ENCODE peak calls at places on chromosome 14, in six cellular contexts. One of them, this sample, is unnamed.

GRCh38 chr14:90091393-90091792 is 29.6 kb downstream of the KCNK13 start:
- DNase-seq in GM12878: no peak
- DNase-seq in HepG2: no peak
- DNase-seq in H1: no peak
- DNase-seq in HCT116: no peak
- DNase-seq in K562: no peak
- DNase-seq in this sample: peak; percentile 72

GRCh38 chr14:81401420-81402122 is 1.4 kb upstream of the STON2 start:
- DNase-seq in HepG2: no peak
- DNase-seq in GM12878: no peak
- DNase-seq in H1: no peak
- DNase-seq in K562: no peak
- DNase-seq in HCT116: peak; percentile 47
- DNase-seq in this sample: no peak

GRCh38 chr14:99662846-99663245 is 17.9 kb downstream of the HHIPL1 start:
- DNase-seq in H1: no peak
- DNase-seq in K562: no peak
- DNase-seq in HepG2: no peak
- DNase-seq in GM12878: no peak
- DNase-seq in HCT116: no peak
- DNase-seq in this sample: no peak

GRCh38 chr14:79342942-79343341 is 868.4 kb downstream of the DIO2 start:
- DNase-seq in K562: no peak
- DNase-seq in HCT116: no peak
- DNase-seq in GM12878: no peak
- DNase-seq in H1: no peak
- DNase-seq in HepG2: no peak
- DNase-seq in this sample: no peak

GRCh38 chr14:85575617-85575898 is 45.6 kb downstream of the FLRT2 start:
- DNase-seq in GM12878: no peak
- DNase-seq in K562: no peak
- DNase-seq in HCT116: no peak
- DNase-seq in HepG2: no peak
- DNase-seq in H1: no peak
- DNase-seq in this sample: no peak

GRCh38 chr14:69719501-69719951 is 47.4 kb upstream of the SRSF5 start:
- DNase-seq in H1: no peak
- DNase-seq in GM12878: no peak
- DNase-seq in HCT116: no peak
- DNase-seq in HepG2: no peak
- DNase-seq in K562: no peak
- DNase-seq in this sample: peak; percentile 78

GRCh38 chr14:61177279-61178225 is 103.6 kb downstream of the TMEM30B start:
- DNase-seq in K562: no peak
- DNase-seq in HCT116: peak; percentile 56
- DNase-seq in GM12878: no peak
- DNase-seq in HepG2: no peak
- DNase-seq in H1: no peak
- DNase-seq in this sample: no peak

GRCh38 chr14:77301103-77301502 is 19.6 kb downstream of the POMT2 start:
- DNase-seq in HepG2: peak; percentile 75
- DNase-seq in GM12878: no peak
- DNase-seq in HCT116: peak; percentile 68
- DNase-seq in H1: peak; percentile 90
- DNase-seq in K562: peak; percentile 48
- DNase-seq in this sample: peak; percentile 74

GRCh38 chr14:34872822-34873590 is 2.2 kb downstream of the BAZ1A start:
- DNase-seq in H1: no peak
- DNase-seq in K562: no peak
- DNase-seq in GM12878: no peak
- DNase-seq in HCT116: no peak
- DNase-seq in HepG2: peak; percentile 90
- DNase-seq in this sample: no peak

GRCh38 chr14:68627050-68627867 is 165.6 kb downstream of the ZFP36L1 start:
- DNase-seq in HepG2: peak; percentile 56
- DNase-seq in H1: peak; percentile 32
- DNase-seq in GM12878: no peak
- DNase-seq in HCT116: no peak
- DNase-seq in K562: no peak
- DNase-seq in this sample: no peak

GRCh38 chr14:68716698-68717097 is 76.2 kb downstream of the ZFP36L1 start:
- DNase-seq in HCT116: no peak
- DNase-seq in GM12878: no peak
- DNase-seq in K562: no peak
- DNase-seq in H1: no peak
- DNase-seq in HepG2: peak; percentile 87
- DNase-seq in this sample: no peak

GRCh38 chr14:93105362-93105761 is 10.4 kb downstream of the ITPK1 start:
- DNase-seq in GM12878: no peak
- DNase-seq in HepG2: no peak
- DNase-seq in H1: no peak
- DNase-seq in HCT116: no peak
- DNase-seq in K562: no peak
- DNase-seq in this sample: no peak

GRCh38 chr14:38197761-38198345 is 9.9 kb upstream of the SSTR1 start:
- DNase-seq in HepG2: no peak
- DNase-seq in H1: no peak
- DNase-seq in K562: no peak
- DNase-seq in HCT116: no peak
- DNase-seq in GM12878: no peak
- DNase-seq in this sample: no peak

GRCh38 chr14:24437736-24438067 is 4.9 kb downstream of the SDR39U1 start:
- DNase-seq in GM12878: no peak
- DNase-seq in HCT116: no peak
- DNase-seq in K562: no peak
- DNase-seq in HepG2: no peak
- DNase-seq in H1: no peak
- DNase-seq in this sample: no peak

GRCh38 chr14:24435998-24436354 is 6.2 kb downstream of the KHNYN start:
- DNase-seq in GM12878: no peak
- DNase-seq in K562: no peak
- DNase-seq in HepG2: no peak
- DNase-seq in HCT116: no peak
- DNase-seq in H1: no peak
- DNase-seq in this sample: no peak

GRCh38 chr14:24437020-24437735 is 5.4 kb downstream of the SDR39U1 start:
- DNase-seq in HepG2: no peak
- DNase-seq in HCT116: no peak
- DNase-seq in H1: no peak
- DNase-seq in K562: no peak
- DNase-seq in GM12878: no peak
- DNase-seq in this sample: peak; percentile 22

GRCh38 chr14:24435192-24435810 is 5.5 kb downstream of the KHNYN start:
- DNase-seq in H1: no peak
- DNase-seq in HCT116: no peak
- DNase-seq in GM12878: no peak
- DNase-seq in K562: no peak
- DNase-seq in HepG2: no peak
- DNase-seq in this sample: no peak

DNA sequence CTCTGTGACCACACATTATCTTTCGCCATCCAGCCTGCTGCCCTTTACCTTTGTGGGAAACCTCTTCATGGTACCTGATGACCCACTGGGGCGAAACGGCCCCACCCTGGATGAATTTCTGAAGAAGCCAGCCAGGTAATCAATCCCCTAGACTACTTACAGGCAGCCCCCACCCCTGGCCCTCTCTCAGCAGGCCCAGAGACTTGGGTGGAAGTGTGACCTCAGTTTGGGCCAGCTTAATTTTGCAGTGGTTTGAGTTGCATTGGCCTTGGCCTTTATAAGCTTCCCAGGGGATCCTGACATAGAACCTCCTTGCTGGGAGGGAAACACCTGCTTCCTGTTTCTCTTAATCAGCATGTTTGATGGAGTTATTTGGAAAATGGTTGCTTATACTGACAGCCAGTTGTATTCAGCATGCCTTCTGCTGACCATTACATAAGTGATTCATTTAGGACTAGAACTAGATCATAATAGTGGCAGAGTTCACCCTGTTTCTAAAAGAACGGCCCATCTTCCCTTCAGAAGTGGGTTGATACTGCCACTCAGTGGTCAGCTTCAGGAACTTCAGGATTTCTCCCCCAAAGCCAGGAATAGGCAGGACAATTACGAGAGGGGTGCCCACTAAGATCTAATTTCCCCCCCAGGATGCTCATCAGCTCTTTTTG is 6.1 kb downstream of the SDR39U1 start:
- DNase-seq in HepG2: peak; percentile 83
- DNase-seq in HCT116: peak; percentile 50
- DNase-seq in H1: no peak
- DNase-seq in GM12878: no peak
- DNase-seq in K562: peak; percentile 42
- DNase-seq in this sample: peak; percentile 95
- TF ChIP-seq POLR2AphosphoS5 in HepG2: peak; percentile 39
- TF ChIP-seq POLR2AphosphoS5 in HCT116: no peak
- TF ChIP-seq POLR2AphosphoS5 in H1: no peak
- TF ChIP-seq POLR2AphosphoS5 in GM12878: no peak
- TF ChIP-seq POLR2AphosphoS5 in K562: no peak
- TF ChIP-seq POLR2AphosphoS5 in this sample: peak; percentile 75

GRCh38 chr14:64973826-64974225 is 1.7 kb upstream of the RAB15 start:
- DNase-seq in HepG2: no peak
- DNase-seq in HCT116: no peak
- DNase-seq in GM12878: no peak
- DNase-seq in H1: no peak
- DNase-seq in K562: no peak
- DNase-seq in this sample: no peak

GRCh38 chr14:64970776-64971451 is 1.2 kb downstream of the RAB15 start:
- DNase-seq in K562: no peak
- DNase-seq in H1: no peak
- DNase-seq in HepG2: no peak
- DNase-seq in GM12878: no peak
- DNase-seq in HCT116: no peak
- DNase-seq in this sample: peak; percentile 23

GRCh38 chr14:64973026-64973442 is 898 bp upstream of the RAB15 start:
- DNase-seq in HCT116: no peak
- DNase-seq in H1: no peak
- DNase-seq in GM12878: no peak
- DNase-seq in HepG2: peak; percentile 38
- DNase-seq in K562: no peak
- DNase-seq in this sample: no peak

GRCh38 chr14:64971452-64971889 is 665 bp downstream of the RAB15 start:
- DNase-seq in K562: no peak
- DNase-seq in GM12878: no peak
- DNase-seq in HCT116: no peak
- DNase-seq in HepG2: no peak
- DNase-seq in H1: no peak
- DNase-seq in this sample: no peak

DNA sequence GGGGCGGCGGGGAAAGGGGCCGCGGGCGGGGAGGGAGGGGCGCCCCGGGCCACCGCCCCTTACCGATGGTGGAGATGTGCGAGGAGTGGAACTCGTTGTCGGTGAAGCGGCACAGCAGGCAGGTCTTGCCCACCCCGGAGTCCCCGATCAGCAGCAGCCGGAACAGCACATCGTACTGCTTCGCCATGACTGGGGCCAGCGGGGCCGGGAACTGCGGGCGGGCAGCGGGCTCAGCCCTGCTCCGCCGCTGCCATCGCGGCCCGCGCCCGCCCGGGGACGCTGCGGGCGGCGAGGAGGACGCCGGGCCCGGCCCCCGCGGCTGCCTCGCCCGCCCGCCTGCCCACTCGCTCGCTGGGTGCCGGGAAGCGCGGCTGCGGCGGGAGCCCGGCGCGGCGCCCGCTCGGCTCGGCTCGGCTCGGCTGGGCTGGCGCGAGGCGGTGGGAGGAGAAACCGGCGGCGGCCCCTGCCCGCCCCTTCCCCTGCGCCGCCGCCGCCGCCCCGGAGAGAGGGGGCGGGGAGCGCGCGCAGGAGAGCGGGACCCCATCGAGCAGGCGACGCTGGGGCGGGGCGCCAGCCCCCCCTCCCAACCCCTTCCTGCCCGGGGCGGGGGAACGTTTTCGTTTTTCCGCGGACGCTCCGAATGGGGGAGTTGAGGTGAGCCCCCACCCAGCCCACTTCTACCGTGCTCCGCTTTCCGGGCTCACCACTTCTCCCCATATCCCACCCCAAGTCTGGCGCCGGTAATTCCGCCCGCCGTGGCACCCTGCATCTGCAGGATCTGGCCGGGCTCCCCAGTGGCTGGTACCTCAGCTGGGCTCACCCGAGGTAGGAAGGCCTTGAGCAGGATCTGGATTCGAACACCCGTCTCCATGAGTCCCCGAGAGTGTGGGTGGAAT is at the start of gene RAB15:
- DNase-seq in K562: peak; percentile 44
- DNase-seq in HCT116: no peak
- DNase-seq in HepG2: no peak
- DNase-seq in H1: no peak
- DNase-seq in GM12878: no peak
- DNase-seq in this sample: peak; percentile 33
- TF ChIP-seq MAX in K562: no peak
- TF ChIP-seq MAX in HCT116: no peak
- TF ChIP-seq MAX in HepG2: no peak
- TF ChIP-seq MAX in H1: no peak
- TF ChIP-seq MAX in GM12878: no peak
- TF ChIP-seq MAX in this sample: no peak

DNA sequence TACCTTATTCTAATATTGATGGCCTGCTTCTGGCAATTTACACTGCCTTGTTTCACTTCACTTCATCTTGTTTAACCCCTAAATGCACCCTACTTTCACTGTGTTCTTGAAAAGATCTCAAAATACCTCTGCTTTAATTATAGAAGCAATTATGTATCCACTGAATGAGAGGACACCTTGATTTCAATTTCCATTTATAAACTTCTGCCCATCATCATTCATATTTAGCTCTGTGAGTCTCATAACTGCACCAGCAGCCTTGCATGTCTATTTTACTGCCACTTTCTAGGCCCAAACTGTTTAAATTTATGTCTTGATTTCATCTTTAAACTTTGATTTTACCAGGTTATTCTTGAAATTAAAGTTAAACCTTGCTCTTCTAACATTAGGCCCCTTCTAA is 7.1 kb upstream of the DNAAF2 start:
- DNase-seq in HepG2: no peak
- DNase-seq in K562: no peak
- DNase-seq in H1: no peak
- DNase-seq in GM12878: no peak
- DNase-seq in HCT116: no peak
- DNase-seq in this sample: no peak
- H3K4me2 ChIP-seq in HepG2: peak overlapping the region; percentile 77
- H3K4me2 ChIP-seq in K562: no peak overlapping the region
- H3K4me2 ChIP-seq in H1: no peak overlapping the region
- H3K4me2 ChIP-seq in GM12878: peak overlapping the region; percentile 39
- H3K4me2 ChIP-seq in HCT116: no peak overlapping the region
- H3K4me2 ChIP-seq in this sample: no peak overlapping the region

GRCh38 chr14:52949249-52949648 is 1.6 kb downstream of the FERMT2 start:
- DNase-seq in HCT116: no peak
- DNase-seq in H1: no peak
- DNase-seq in HepG2: no peak
- DNase-seq in K562: no peak
- DNase-seq in GM12878: no peak
- DNase-seq in this sample: peak; percentile 25

GRCh38 chr14:52950898-52951729 is at the start of gene FERMT2:
- DNase-seq in HCT116: peak; percentile 57
- DNase-seq in K562: peak; percentile 57
- DNase-seq in GM12878: no peak
- DNase-seq in H1: peak; percentile 91
- DNase-seq in HepG2: peak; percentile 79
- DNase-seq in this sample: peak; percentile 87

GRCh38 chr14:52950410-52950897 is 396 bp downstream of the FERMT2 start:
- DNase-seq in HepG2: peak; percentile 22
- DNase-seq in HCT116: no peak
- DNase-seq in GM12878: no peak
- DNase-seq in H1: peak; percentile 80
- DNase-seq in K562: peak; percentile 4
- DNase-seq in this sample: peak; percentile 71

GRCh38 chr14:52948836-52949235 is 2.0 kb downstream of the FERMT2 start:
- DNase-seq in GM12878: no peak
- DNase-seq in H1: no peak
- DNase-seq in HCT116: no peak
- DNase-seq in HepG2: no peak
- DNase-seq in K562: no peak
- DNase-seq in this sample: no peak

GRCh38 chr14:52949711-52950409 is 990 bp downstream of the FERMT2 start:
- DNase-seq in HCT116: no peak
- DNase-seq in GM12878: no peak
- DNase-seq in HepG2: peak; percentile 44
- DNase-seq in K562: no peak
- DNase-seq in H1: no peak
- DNase-seq in this sample: peak; percentile 58
- TF ChIP-seq POLR2AphosphoS5 in HCT116: no peak
- TF ChIP-seq POLR2AphosphoS5 in GM12878: no peak
- TF ChIP-seq POLR2AphosphoS5 in HepG2: no peak
- TF ChIP-seq POLR2AphosphoS5 in K562: no peak
- TF ChIP-seq POLR2AphosphoS5 in H1: no peak
- TF ChIP-seq POLR2AphosphoS5 in this sample: no peak